ENCODE peak calls at places on chromosomes 5 and 9, in ten cellular contexts. F is HepG2, Q is uterus, E is mesendoderm, T is cardiac muscle cell, I is upper lobe of left lung, A is upper lobe of right lung, P is OCI-LY7, H is H9, K is small intestine. D is an unnamed sample.

GRCh38 chr9:108444400-108445358 is 411.1 kb downstream of the ACTL7B start:
- DNase-seq in I (peak; percentile 21), Q (peak; percentile 44), K (no peak), A (no peak), F (peak; percentile 72), T (no peak), E (no peak), P (no peak), H (no peak), D (no peak)

GRCh38 chr5:180589771-180590542 is 1.3 kb downstream of the SCGB3A1 start:
- DNase-seq in H (no peak), E (no peak), I (no peak), A (no peak), P (peak; percentile 6), F (no peak), T (no peak), K (no peak), Q (no peak), D (no peak)

GRCh38 chr9:3506164-3506563 is 19.6 kb downstream of the RFX3 start:
- DNase-seq in P (no peak), I (no peak), Q (no peak), F (no peak), T (no peak), H (no peak), A (no peak), E (no peak), K (no peak), D (no peak)

GRCh38 chr9:123925161-123925560 is 4.8 kb downstream of the DENND1A start:
- DNase-seq in E (peak; percentile 71), A (no peak), P (no peak), I (no peak), Q (no peak), K (no peak), H (peak; percentile 56), T (no peak), F (no peak), D (no peak)

GRCh38 chr5:10034008-10034407 is 215.7 kb downstream of the ATPSCKMT start:
- DNase-seq in F (no peak), P (no peak), A (no peak), K (no peak), H (no peak), E (no peak), I (no peak), Q (no peak), T (no peak), D (no peak)

GRCh38 chr5:125198270-125198974 is 452.0 kb upstream of the ZNF608 start:
- DNase-seq in E (no peak), K (peak; percentile 83), A (no peak), I (peak; percentile 62), T (peak; percentile 98), F (no peak), H (no peak), Q (peak; percentile 76), P (peak; percentile 47), D (no peak)

GRCh38 chr9:109035684-109036423 is 22.6 kb upstream of the CTNNAL1 start:
- DNase-seq in Q (peak; percentile 61), T (no peak), P (no peak), A (no peak), H (no peak), E (no peak), K (peak; percentile 32), I (peak; percentile 58), F (peak; percentile 90), D (peak; percentile 78)

GRCh38 chr5:82019342-82020138 is 47.7 kb downstream of the ATG10 start:
- DNase-seq in I (no peak), F (peak; percentile 50), E (peak; percentile 61), T (no peak), A (no peak), H (peak; percentile 31), P (no peak), K (no peak), Q (no peak), D (no peak)

GRCh38 chr5:143033535-143034260 is 263.5 kb downstream of the ARHGAP26 start:
- DNase-seq in A (no peak), F (no peak), T (no peak), I (no peak), E (no peak), K (no peak), Q (no peak), P (no peak), H (no peak), D (peak; percentile 89)

GRCh38 chr9:125889524-125890473 is 142.6 kb downstream of the PBX3 start:
- DNase-seq in A (peak; percentile 69), H (peak; percentile 51), F (no peak), Q (peak; percentile 11), T (peak; percentile 66), I (peak; percentile 22), E (peak; percentile 68), P (no peak), K (peak; percentile 16), D (no peak)

GRCh38 chr9:98168952-98169488 is 23.4 kb downstream of the CORO2A start:
- DNase-seq in K (peak; percentile 88), Q (no peak), P (peak; percentile 18), I (no peak), F (peak; percentile 85), H (peak; percentile 80), E (peak; percentile 82), A (no peak), T (no peak), D (no peak)

GRCh38 chr5:392431-392988 is 50.5 kb upstream of the EXOC3 start:
- DNase-seq in H (peak; percentile 48), I (no peak), P (peak; percentile 18), T (no peak), E (peak; percentile 69), Q (peak; percentile 6), K (peak; percentile 33), A (peak; percentile 55), F (no peak), D (no peak)

DNA sequence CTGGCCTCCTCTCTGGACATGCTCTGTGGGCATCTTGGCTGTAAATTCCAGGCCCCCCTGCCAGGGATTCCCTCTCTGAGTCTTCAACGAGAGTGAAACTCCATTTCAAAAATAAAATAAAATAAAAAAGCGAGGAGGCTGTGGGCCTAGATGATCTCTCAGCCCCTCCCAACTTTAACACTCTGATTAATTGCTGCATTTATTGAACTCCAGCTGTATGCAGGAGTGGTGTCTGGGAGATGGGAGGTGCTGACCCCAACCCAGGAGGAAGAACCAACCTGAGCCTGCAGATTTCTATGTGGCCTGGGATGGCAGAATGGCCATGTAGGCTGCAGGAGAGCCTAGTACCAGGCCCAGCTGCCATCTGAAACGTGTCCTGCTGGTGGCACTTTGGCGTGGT is 154.5 kb upstream of the IER5L start:
- DNase-seq in I (no peak), F (no peak), K (no peak), H (no peak), Q (no peak), A (no peak), P (no peak), E (no peak), T (no peak), D (no peak)
- H3K27ac ChIP-seq in I (peak overlapping the region; percentile 88), F (peak overlapping the region; percentile 32), K (no peak overlapping the region), H (no peak overlapping the region), Q (peak overlapping the region; percentile 80), A (peak overlapping the region; percentile 55), P (no peak overlapping the region), E (no peak overlapping the region), T (peak overlapping the region; percentile 75), D (peak overlapping the region; percentile 76)

GRCh38 chr9:120351106-120351505 is 228.9 kb downstream of the CDK5RAP2 start:
- DNase-seq in A (no peak), F (no peak), P (no peak), Q (no peak), H (no peak), K (no peak), I (no peak), T (no peak), E (no peak), D (no peak)

GRCh38 chr9:120348951-120349429 is 231.0 kb downstream of the CDK5RAP2 start:
- DNase-seq in H (peak; percentile 83), P (peak; percentile 45), I (no peak), A (no peak), T (peak; percentile 73), E (peak; percentile 76), F (peak; percentile 44), Q (no peak), K (peak; percentile 8), D (no peak)

GRCh38 chr9:120353501-120353900 is 226.5 kb downstream of the CDK5RAP2 start:
- DNase-seq in A (no peak), F (no peak), E (no peak), T (peak; percentile 11), P (no peak), I (no peak), Q (no peak), H (no peak), K (no peak), D (no peak)

GRCh38 chr9:120345379-120345778 is 234.6 kb downstream of the CDK5RAP2 start:
- DNase-seq in K (no peak), H (no peak), T (no peak), A (no peak), Q (no peak), F (no peak), E (no peak), I (no peak), P (no peak), D (no peak)

GRCh38 chr9:120350596-120350995 is 229.4 kb downstream of the CDK5RAP2 start:
- DNase-seq in T (no peak), Q (no peak), P (no peak), I (no peak), E (no peak), F (no peak), H (no peak), K (no peak), A (no peak), D (no peak)
- H3K27ac ChIP-seq in T (no peak overlapping the region), Q (no peak overlapping the region), P (no peak overlapping the region), I (no peak overlapping the region), E (no peak overlapping the region), F (no peak overlapping the region), H (no peak overlapping the region), K (no peak overlapping the region), A (no peak overlapping the region), D (no peak overlapping the region)

DNA sequence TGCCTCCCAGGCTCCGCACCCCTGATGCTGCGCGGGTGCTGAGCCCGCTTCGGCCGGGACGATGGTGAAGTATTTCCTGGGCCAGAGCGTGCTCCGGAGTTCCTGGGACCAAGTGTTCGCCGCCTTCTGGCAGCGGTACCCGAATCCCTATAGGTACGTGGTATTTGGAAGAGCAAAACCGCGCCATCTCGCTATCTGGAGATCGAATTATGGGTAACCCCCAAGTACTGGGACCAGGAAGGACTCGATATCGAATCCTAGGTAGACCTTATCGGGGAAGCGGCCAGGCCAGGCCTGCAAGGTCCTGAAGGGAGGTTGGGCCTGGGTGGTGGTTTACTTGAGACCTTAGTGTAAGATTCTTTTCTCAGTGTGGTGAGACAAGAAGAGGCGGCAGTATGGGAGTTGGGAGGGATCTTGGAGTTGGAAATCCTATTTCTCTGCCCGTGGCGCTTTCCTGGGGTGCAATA is 359 bp downstream of the PRELID1 start:
- DNase-seq in Q (no peak), T (no peak), K (no peak), P (peak; percentile 28), I (peak; percentile 22), E (no peak), F (no peak), A (no peak), H (no peak), D (no peak)
- H3K27ac ChIP-seq in Q (peak overlapping the region; percentile 79), T (peak overlapping the region; percentile 55), K (peak overlapping the region; percentile 49), P (peak overlapping the region; percentile 68), I (peak overlapping the region; percentile 92), E (no peak overlapping the region), F (peak overlapping the region; percentile 78), A (peak overlapping the region; percentile 86), H (no peak overlapping the region), D (peak overlapping the region; percentile 94)

DNA sequence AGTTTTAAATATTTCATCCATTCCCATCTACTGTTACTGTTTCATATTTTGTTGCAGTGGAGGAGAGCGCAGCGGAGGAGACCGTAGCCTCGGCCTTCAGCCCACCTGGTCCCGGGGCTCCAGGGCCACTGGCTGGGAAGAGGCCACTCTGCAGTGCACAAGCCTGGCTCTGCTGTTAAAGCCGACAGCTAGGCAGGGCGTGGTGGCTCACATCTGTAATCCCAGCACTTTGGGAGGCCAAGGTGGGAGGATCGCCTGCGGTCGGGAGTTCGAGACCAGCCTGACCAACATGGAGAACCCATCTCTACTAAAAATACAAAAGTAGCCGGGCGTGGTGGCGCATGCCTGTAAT is 19.5 kb downstream of the LPCAT1 start:
- DNase-seq in I (no peak), T (no peak), F (no peak), Q (no peak), P (no peak), E (no peak), H (no peak), A (no peak), K (no peak), D (no peak)
- H3K27ac ChIP-seq in I (peak overlapping the region; percentile 70), T (no peak overlapping the region), F (no peak overlapping the region), Q (no peak overlapping the region), P (peak overlapping the region; percentile 85), E (no peak overlapping the region), H (no peak overlapping the region), A (peak overlapping the region; percentile 52), K (no peak overlapping the region), D (no peak overlapping the region)